ENCODE peak calls at places on chromosomes 12 and 14, in seven cellular contexts. G is NCI-H1694, W is WTC11, L is kidney tubule cell, B is T47D, M is fibroblast of the conjunctiva, I is C1 segment of cervical spinal cord. E is an unnamed sample.

GRCh38 chr12:20212658-20213387 is 155.5 kb upstream of the PDE3A start:
- DNase-seq in I (no peak), M (peak; percentile 98), B (no peak), G (peak; percentile 97), W (peak; percentile 56), L (peak; percentile 96), E (peak; percentile 98)

GRCh38 chr14:78157855-78158436 is 12.2 kb upstream of the NRXN3 start:
- DNase-seq in I (no peak), B (peak; percentile 62), G (no peak), L (peak; percentile 47), W (peak; percentile 57), M (no peak), E (no peak)

GRCh38 chr14:49920935-49921334 is 28.1 kb downstream of the ARF6 start:
- DNase-seq in L (no peak), I (no peak), G (no peak), W (no peak), B (no peak), M (no peak), E (no peak)

GRCh38 chr12:57477710-57478681 is 1.7 kb downstream of the ARHGAP9 start:
- DNase-seq in M (no peak), L (peak; percentile 46), B (no peak), I (no peak), G (no peak), W (no peak), E (no peak)

GRCh38 chr12:34402228-34402898 is 380.1 kb downstream of the ALG10 start:
- DNase-seq in G (no peak), B (no peak), I (no peak), W (no peak), L (no peak), M (no peak), E (no peak)

GRCh38 chr12:114342651-114343050 is 63.3 kb downstream of the TBX5 start:
- DNase-seq in L (no peak), G (no peak), M (no peak), I (no peak), B (no peak), W (no peak), E (no peak)

GRCh38 chr12:6466184-6466573 is 4.3 kb downstream of the VAMP1 start:
- DNase-seq in W (no peak), B (no peak), L (no peak), G (no peak), M (no peak), I (no peak), E (no peak)

GRCh38 chr12:1839464-1839863 is 19.1 kb downstream of the LRTM2 start:
- DNase-seq in L (no peak), G (no peak), I (no peak), B (no peak), M (no peak), W (no peak), E (no peak)

GRCh38 chr14:104512771-104513640 is 66.6 kb upstream of the C14orf180 start:
- DNase-seq in I (no peak), M (no peak), B (no peak), W (no peak), L (no peak), G (peak; percentile 84), E (no peak)